ENCODE peak calls at places on chromosome 10, in four cellular contexts. One of them, this sample, is unnamed.

GRCh38 chr10:83760142-83760541 is 379.2 kb upstream of the GHITM start:
- DNase-seq in GM12878: no peak
- DNase-seq in WTC11: no peak
- DNase-seq in K562: no peak
- DNase-seq in this sample: no peak

GRCh38 chr10:43781480-43782361 is 133.0 kb upstream of the ZNF32 start:
- DNase-seq in GM12878: peak; percentile 13
- DNase-seq in WTC11: no peak
- DNase-seq in K562: no peak
- DNase-seq in this sample: peak; percentile 64

GRCh38 chr10:131561897-131562296 is 250.4 kb upstream of the TCERG1L start:
- DNase-seq in GM12878: no peak
- DNase-seq in WTC11: no peak
- DNase-seq in K562: no peak
- DNase-seq in this sample: no peak

GRCh38 chr10:34773617-34774261 is 41.4 kb downstream of the PARD3 start:
- DNase-seq in GM12878: no peak
- DNase-seq in WTC11: no peak
- DNase-seq in K562: no peak
- DNase-seq in this sample: no peak

GRCh38 chr10:9305018-9305655 is 1250.6 kb downstream of the GATA3 start:
- DNase-seq in GM12878: no peak
- DNase-seq in WTC11: no peak
- DNase-seq in K562: no peak
- DNase-seq in this sample: no peak

GRCh38 chr10:32893431-32893830 is 64.6 kb downstream of the ITGB1 start:
- DNase-seq in GM12878: no peak
- DNase-seq in WTC11: peak; percentile 57
- DNase-seq in K562: no peak
- DNase-seq in this sample: no peak

GRCh38 chr10:89163265-89163995 is 43.7 kb downstream of the CH25H start:
- DNase-seq in GM12878: peak; percentile 76
- DNase-seq in WTC11: no peak
- DNase-seq in K562: no peak
- DNase-seq in this sample: no peak

GRCh38 chr10:120765241-120765803 is 85.8 kb upstream of the WDR11 start:
- DNase-seq in GM12878: no peak
- DNase-seq in WTC11: no peak
- DNase-seq in K562: no peak
- DNase-seq in this sample: peak; percentile 34

GRCh38 chr10:107966817-107967216 is 802.3 kb upstream of the SORCS1 start:
- DNase-seq in GM12878: no peak
- DNase-seq in WTC11: no peak
- DNase-seq in K562: no peak
- DNase-seq in this sample: no peak

GRCh38 chr10:3791974-3792633 is 7.1 kb upstream of the KLF6 start:
- DNase-seq in GM12878: no peak
- DNase-seq in WTC11: no peak
- DNase-seq in K562: no peak
- DNase-seq in this sample: no peak

GRCh38 chr10:117133273-117134083 is 4.6 kb downstream of the VAX1 start:
- DNase-seq in GM12878: no peak
- DNase-seq in WTC11: peak; percentile 20
- DNase-seq in K562: no peak
- DNase-seq in this sample: peak; percentile 40

GRCh38 chr10:117130346-117130745 is 7.7 kb downstream of the VAX1 start:
- DNase-seq in GM12878: no peak
- DNase-seq in WTC11: no peak
- DNase-seq in K562: no peak
- DNase-seq in this sample: no peak

GRCh38 chr10:117132751-117133231 is 5.3 kb downstream of the VAX1 start:
- DNase-seq in GM12878: no peak
- DNase-seq in WTC11: peak; percentile 40
- DNase-seq in K562: no peak
- DNase-seq in this sample: peak; percentile 50

GRCh38 chr10:117130862-117131389 is 7.1 kb downstream of the VAX1 start:
- DNase-seq in GM12878: no peak
- DNase-seq in WTC11: no peak
- DNase-seq in K562: no peak
- DNase-seq in this sample: no peak

DNA sequence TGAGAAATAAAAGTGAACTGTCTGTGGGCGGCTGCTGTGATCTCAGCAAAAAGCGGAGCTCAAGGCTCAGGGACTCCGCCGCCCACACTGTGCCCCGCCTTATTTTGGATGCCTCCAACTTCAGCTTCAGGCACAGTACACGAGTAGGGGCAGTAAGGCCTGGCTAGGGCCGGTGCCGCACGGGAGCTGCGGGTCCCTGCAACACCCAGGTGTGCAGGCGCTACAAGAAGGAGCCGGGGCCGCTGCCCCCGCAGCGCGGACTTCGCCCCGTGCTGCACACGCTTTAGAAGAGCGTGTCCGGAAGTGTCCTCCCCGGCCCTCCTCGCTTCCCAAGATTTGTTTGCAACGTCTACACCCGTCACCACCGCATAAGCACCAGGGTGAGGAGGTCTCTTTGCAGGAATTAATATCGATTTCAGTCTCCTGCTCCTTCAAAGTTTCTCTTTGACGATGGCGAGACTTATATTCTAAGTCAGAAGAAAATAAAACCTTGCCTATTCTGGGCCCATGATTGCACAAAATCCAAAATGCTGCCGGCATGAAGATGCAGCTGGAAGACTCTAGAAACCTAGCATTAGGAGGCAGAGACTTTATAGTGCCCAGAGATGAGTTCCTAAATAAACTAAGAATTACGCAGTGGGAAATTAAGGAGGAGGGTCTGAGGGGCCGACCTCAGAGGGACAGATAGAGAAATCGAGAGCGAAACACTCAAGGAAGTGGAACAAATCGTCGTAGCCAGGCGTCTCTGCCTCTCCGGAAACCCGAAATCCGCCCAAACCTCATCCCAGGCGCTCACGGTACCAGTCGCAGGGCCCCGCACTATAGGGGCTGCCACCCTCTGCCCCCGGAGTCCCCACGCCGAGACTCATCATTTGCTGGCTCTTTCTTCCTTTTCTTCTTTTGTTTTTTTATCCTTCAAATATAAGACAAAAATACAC is 6.4 kb downstream of the VAX1 start:
- DNase-seq in GM12878: no peak
- DNase-seq in WTC11: peak; percentile 47
- DNase-seq in K562: no peak
- DNase-seq in this sample: peak; percentile 41
- TF ChIP-seq USF1 in GM12878: no peak
- TF ChIP-seq USF1 in WTC11: no peak
- TF ChIP-seq USF1 in K562: no peak
- TF ChIP-seq USF1 in this sample: no peak

GRCh38 chr10:101986277-101986971 is 69.5 kb downstream of the ARMH3 start:
- DNase-seq in GM12878: no peak
- DNase-seq in WTC11: no peak
- DNase-seq in K562: no peak
- DNase-seq in this sample: peak; percentile 24
- TF ChIP-seq USF1 in GM12878: no peak
- TF ChIP-seq USF1 in WTC11: no peak
- TF ChIP-seq USF1 in K562: no peak
- TF ChIP-seq USF1 in this sample: no peak

DNA sequence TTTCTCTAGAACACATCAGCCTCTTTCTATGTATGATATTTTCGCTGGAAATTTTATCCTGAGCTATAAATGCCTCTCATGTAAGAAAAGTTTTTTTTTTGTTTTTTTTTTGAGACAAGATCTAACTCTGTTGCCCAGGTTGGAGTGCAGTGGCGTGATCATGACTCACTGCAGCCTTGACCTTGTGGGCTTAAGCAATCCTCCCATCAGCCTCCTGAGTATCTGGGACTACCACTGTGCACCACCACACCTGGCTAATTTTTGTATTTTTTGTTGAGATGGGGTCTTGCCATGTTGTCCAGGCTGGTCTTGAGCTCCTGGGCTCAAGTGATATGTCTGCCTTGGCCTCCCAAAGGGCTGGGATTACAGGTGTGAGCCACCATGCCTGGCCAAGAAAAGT is 80.4 kb downstream of the ADK start:
- DNase-seq in GM12878: no peak
- DNase-seq in WTC11: no peak
- DNase-seq in K562: no peak
- DNase-seq in this sample: no peak
- TF ChIP-seq USF1 in GM12878: no peak
- TF ChIP-seq USF1 in WTC11: no peak
- TF ChIP-seq USF1 in K562: no peak
- TF ChIP-seq USF1 in this sample: no peak

DNA sequence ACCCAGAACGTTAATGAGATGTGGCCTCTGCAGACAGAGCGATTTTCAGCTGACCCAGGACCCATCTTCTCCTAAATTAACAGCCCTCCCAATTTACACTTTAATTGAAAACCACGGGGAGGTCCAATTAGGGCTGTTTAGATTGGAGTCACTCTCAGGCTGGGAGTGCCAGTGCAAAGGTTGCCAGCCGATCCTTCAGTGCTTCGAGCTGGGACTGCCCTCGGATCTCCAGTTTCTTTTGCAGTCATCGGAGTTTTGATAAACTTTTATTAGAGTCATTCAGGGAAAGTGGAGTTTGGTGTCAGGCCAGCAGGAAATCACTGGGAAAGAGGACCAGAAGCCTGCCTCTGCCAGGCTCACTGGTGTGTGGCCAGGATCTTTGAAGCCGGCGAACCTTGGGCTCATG is 108.0 kb downstream of the DOCK1 start:
- DNase-seq in GM12878: no peak
- DNase-seq in WTC11: no peak
- DNase-seq in K562: no peak
- DNase-seq in this sample: no peak
- TF ChIP-seq USF1 in GM12878: no peak
- TF ChIP-seq USF1 in WTC11: no peak
- TF ChIP-seq USF1 in K562: no peak
- TF ChIP-seq USF1 in this sample: no peak

DNA sequence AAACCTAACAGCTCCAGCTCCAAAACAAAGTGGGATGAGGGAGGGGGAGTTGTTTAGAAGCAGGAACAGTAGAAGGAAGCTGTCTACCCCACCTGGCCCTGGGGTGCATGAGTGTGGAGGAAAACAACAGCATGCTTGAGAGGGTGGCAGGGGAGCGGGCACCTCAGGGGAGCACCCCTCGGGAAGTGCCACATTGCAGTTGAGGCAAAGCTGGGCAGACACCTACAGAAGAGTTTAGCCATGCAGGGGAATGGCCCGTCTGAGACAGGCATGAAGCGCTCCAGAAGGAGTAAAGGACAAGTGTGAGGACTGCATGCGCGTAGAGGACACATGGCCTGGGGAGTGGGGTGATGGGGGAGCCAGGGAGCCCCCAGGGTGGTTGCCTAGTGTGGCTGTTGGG is 18.1 kb downstream of the CHAT start:
- DNase-seq in GM12878: no peak
- DNase-seq in WTC11: peak; percentile 2
- DNase-seq in K562: no peak
- DNase-seq in this sample: no peak
- TF ChIP-seq USF1 in GM12878: no peak
- TF ChIP-seq USF1 in WTC11: no peak
- TF ChIP-seq USF1 in K562: no peak
- TF ChIP-seq USF1 in this sample: no peak

DNA sequence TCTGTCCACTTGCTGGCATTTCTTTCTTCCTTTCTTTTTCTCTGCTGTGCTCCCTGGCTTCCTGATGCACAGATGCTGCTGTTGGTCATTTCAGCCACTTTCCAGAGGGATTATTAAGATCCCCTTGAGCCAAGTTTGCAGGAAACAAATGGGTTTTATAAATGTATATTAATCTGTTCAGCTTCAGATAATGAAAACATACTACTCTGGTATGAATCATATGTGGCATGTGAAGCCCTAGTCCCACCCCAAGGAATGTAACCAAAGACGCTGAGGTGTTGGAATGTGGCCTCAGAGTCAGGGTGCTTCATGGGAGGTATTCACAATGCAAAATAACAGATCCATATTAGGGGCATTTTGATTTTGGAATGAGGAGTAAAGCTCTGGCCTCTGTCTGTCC is 638.3 kb upstream of the FZD8 start:
- DNase-seq in GM12878: no peak
- DNase-seq in WTC11: no peak
- DNase-seq in K562: no peak
- DNase-seq in this sample: no peak
- TF ChIP-seq USF1 in GM12878: no peak
- TF ChIP-seq USF1 in WTC11: no peak
- TF ChIP-seq USF1 in K562: no peak
- TF ChIP-seq USF1 in this sample: no peak